ENCODE peak calls at places on chromosomes 12 and 14, in six cellular contexts. E is body of pancreas, A is GM23338, H is IMR-90, U is psoas muscle, K is WTC11. J is an unnamed sample.

GRCh38 chr14:44529026-44529425 is 21.9 kb upstream of the FSCB start:
- DNase-seq in A (no peak), U (no peak), K (no peak), E (no peak), H (no peak), J (no peak)

GRCh38 chr12:65602579-65603295 is 221.5 kb upstream of the HMGA2 start:
- DNase-seq in K (peak; percentile 77), E (peak; percentile 77), H (peak; percentile 97), U (peak; percentile 79), A (peak; percentile 89), J (peak; percentile 15)

GRCh38 chr14:32779845-32780244 is 158.8 kb upstream of the NPAS3 start:
- DNase-seq in U (no peak), H (no peak), A (no peak), E (no peak), K (no peak), J (no peak)

GRCh38 chr12:32896438-32897275 is at the start of gene PKP2:
- DNase-seq in A (peak; percentile 89), H (no peak), E (peak; percentile 92), K (peak; percentile 85), U (peak; percentile 67), J (no peak)

GRCh38 chr14:54117401-54117800 is 160.8 kb upstream of the BMP4 start:
- DNase-seq in H (no peak), A (no peak), K (no peak), E (no peak), U (no peak), J (no peak)

GRCh38 chr14:31967669-31967975 is 109.5 kb upstream of the ARHGAP5 start:
- DNase-seq in H (no peak), U (no peak), K (no peak), A (no peak), E (no peak), J (no peak)

GRCh38 chr14:31122921-31123320 is 84.7 kb downstream of the HECTD1 start:
- DNase-seq in U (no peak), H (no peak), E (no peak), A (peak; percentile 76), K (no peak), J (no peak)

GRCh38 chr12:124995200-124995961 is 1.9 kb downstream of the BRI3BP start:
- DNase-seq in K (no peak), H (no peak), E (no peak), U (no peak), A (peak; percentile 40), J (no peak)

GRCh38 chr14:89924224-89924623 is 30.3 kb downstream of the EFCAB11 start:
- DNase-seq in A (no peak), E (no peak), K (no peak), H (no peak), U (no peak), J (no peak)

GRCh38 chr12:69540606-69541386 is 44.5 kb upstream of the CCT2 start:
- DNase-seq in K (no peak), U (no peak), E (no peak), A (no peak), H (peak; percentile 84), J (no peak)

GRCh38 chr12:97335093-97335492 is 127.5 kb upstream of the RMST start:
- DNase-seq in A (no peak), H (no peak), K (no peak), E (no peak), U (no peak), J (no peak)

GRCh38 chr12:90055071-90055470 is 346.4 kb upstream of the ATP2B1 start:
- DNase-seq in K (no peak), E (no peak), H (peak; percentile 25), U (no peak), A (no peak), J (no peak)

GRCh38 chr14:30330452-30330851 is 228.5 kb upstream of the G2E3 start:
- DNase-seq in K (no peak), U (no peak), E (no peak), H (no peak), A (peak; percentile 48), J (no peak)

GRCh38 chr12:109385339-109386078 is 37.8 kb downstream of the MYO1H start:
- DNase-seq in K (no peak), E (no peak), U (peak; percentile 61), H (peak; percentile 53), A (peak; percentile 56), J (no peak)

GRCh38 chr12:51901121-51901812 is 6.0 kb upstream of the ACVRL1 start:
- DNase-seq in E (no peak), H (no peak), U (no peak), A (no peak), K (no peak), J (no peak)

GRCh38 chr14:53174918-53175317 is 21.8 kb upstream of the DDHD1 start:
- DNase-seq in H (no peak), E (no peak), K (no peak), U (no peak), A (no peak), J (no peak)

GRCh38 chr14:44782775-44783238 is 178.9 kb downstream of the KLHL28 start:
- DNase-seq in E (no peak), A (no peak), U (no peak), H (peak; percentile 80), K (no peak), J (no peak)

GRCh38 chr12:66482880-66483279 is 180.6 kb downstream of the HELB start:
- DNase-seq in E (no peak), U (no peak), K (no peak), H (no peak), A (no peak), J (no peak)

GRCh38 chr12:52280319-52280795 is 5.9 kb downstream of the KRT86 start:
- DNase-seq in A (no peak), E (peak; percentile 75), U (peak; percentile 64), K (no peak), H (peak; percentile 94), J (no peak)

DNA sequence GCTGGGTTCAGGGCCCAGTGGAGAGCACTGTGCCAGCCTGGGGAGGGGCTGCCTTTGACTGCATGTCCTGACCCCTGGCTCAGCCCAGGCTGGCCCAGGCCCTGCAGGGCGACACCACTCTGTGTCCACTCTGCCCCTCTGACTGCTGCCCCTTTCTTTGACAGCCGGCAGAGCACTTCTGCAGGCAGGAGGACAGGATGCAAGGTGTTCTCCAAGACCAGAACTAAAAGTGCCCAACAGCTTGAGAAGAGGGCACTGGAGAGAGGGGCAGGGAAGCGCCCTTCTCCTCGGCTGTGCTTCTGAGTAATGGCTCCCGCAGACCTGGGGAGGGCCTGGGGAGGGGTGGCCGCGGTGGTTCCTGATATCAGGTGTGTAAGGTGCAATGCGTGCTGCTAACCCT is 72.7 kb downstream of the WDR20 start:
- DNase-seq in E (no peak), A (no peak), K (no peak), H (no peak), U (no peak), J (no peak)
- TF ChIP-seq CTCF in E (no peak), A (no peak), K (no peak), H (no peak), U (no peak), J (no peak)

GRCh38 chr12:130375296-130375695 is 37.6 kb downstream of the PIWIL1 start:
- DNase-seq in E (no peak), A (no peak), H (no peak), U (no peak), K (no peak), J (no peak)
- TF ChIP-seq CTCF in E (no peak), A (no peak), H (no peak), U (no peak), K (no peak), J (no peak)

GRCh38 chr12:27524839-27525238 is 833 bp downstream of the PPFIBP1 start:
- DNase-seq in E (peak; percentile 23), K (no peak), A (peak; percentile 14), H (peak; percentile 41), U (no peak), J (no peak)
- TF ChIP-seq CTCF in E (no peak), K (no peak), A (no peak), H (peak; percentile 14), U (no peak), J (no peak)

DNA sequence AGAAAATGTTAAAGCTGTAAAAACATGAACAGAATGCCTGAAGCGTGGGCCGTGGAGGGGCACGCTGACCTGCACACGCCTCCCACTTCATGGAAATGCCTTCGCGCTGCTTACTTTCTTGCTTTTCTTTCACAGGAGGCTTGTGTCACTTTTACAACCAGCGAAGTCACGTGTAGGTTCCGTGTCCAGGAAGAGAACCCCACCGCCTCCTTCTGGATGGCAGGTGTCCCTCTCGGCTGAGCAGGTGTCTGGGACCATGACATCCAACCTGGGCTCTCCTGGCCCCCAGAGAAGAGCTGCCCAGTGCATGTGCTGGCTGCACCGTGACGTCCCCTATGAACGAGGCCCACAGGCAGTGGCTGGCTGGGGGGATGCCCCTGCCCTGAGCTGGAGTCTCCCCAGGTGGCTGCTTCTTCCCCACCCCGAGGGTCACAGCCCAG is 345.0 kb upstream of the SFSWAP start:
- DNase-seq in K (no peak), E (no peak), H (no peak), A (no peak), U (no peak), J (no peak)
- TF ChIP-seq CTCF in K (no peak), E (no peak), H (no peak), A (no peak), U (no peak), J (no peak)

GRCh38 chr14:56885795-56886194 is 75.5 kb upstream of the OTX2 start:
- DNase-seq in E (no peak), U (no peak), K (no peak), A (peak; percentile 77), H (no peak), J (no peak)
- TF ChIP-seq CTCF in E (no peak), U (no peak), K (no peak), A (no peak), H (no peak), J (no peak)